ENCODE peak calls at places on chromosomes 12 and 14, in six cellular contexts. C is cardiac muscle cell, V is IMR-90, K is HCEC 1CT, A is skeletal muscle cell, Z is amniotic stem cell. B is an unnamed sample.

GRCh38 chr12:117130806-117131205 is 31.6 kb upstream of the TESC start:
- DNase-seq in V (no peak), C (no peak), Z (no peak), A (no peak), K (no peak), B (no peak)

GRCh38 chr14:76129851-76130576 is 21.7 kb upstream of the GPATCH2L start:
- DNase-seq in C (no peak), K (no peak), V (no peak), A (no peak), Z (no peak), B (no peak)

GRCh38 chr12:113880993-113881392 is 85.1 kb downstream of the RBM19 start:
- DNase-seq in V (no peak), Z (no peak), C (no peak), K (no peak), A (no peak), B (no peak)

GRCh38 chr14:47040490-47040889 is 388.9 kb upstream of the RPL10L start:
- DNase-seq in C (peak; percentile 79), Z (no peak), K (no peak), V (no peak), A (no peak), B (no peak)

GRCh38 chr12:50101663-50102062 is 2.1 kb upstream of the GPD1 start:
- DNase-seq in V (peak; percentile 68), Z (peak; percentile 25), K (peak; percentile 49), A (no peak), C (peak; percentile 58), B (no peak)

GRCh38 chr12:130436741-130437501 is 99.2 kb downstream of the PIWIL1 start:
- DNase-seq in C (no peak), V (no peak), A (no peak), Z (no peak), K (no peak), B (no peak)

GRCh38 chr12:81296556-81297305 is 218.9 kb downstream of the ACSS3 start:
- DNase-seq in K (peak; percentile 73), C (no peak), A (peak; percentile 41), V (peak; percentile 30), Z (no peak), B (no peak)

GRCh38 chr12:56634242-56634836 is 4.2 kb upstream of the BAZ2A start:
- DNase-seq in A (no peak), C (peak; percentile 82), Z (no peak), K (no peak), V (no peak), B (peak; percentile 74)

GRCh38 chr12:54215990-54216579 is 27.3 kb upstream of the SMUG1 start:
- DNase-seq in K (no peak), V (no peak), C (no peak), Z (no peak), A (no peak), B (no peak)

GRCh38 chr14:95787941-95788340 is 74.0 kb upstream of the TCL1A start:
- DNase-seq in A (no peak), C (no peak), Z (no peak), K (no peak), V (no peak), B (no peak)

GRCh38 chr12:109613611-109614455 is 40.2 kb downstream of the MVK start:
- DNase-seq in A (no peak), Z (no peak), V (no peak), C (no peak), K (no peak), B (no peak)

GRCh38 chr12:63387736-63388135 is 236.7 kb upstream of the AVPR1A start:
- DNase-seq in Z (no peak), K (no peak), V (no peak), A (no peak), C (no peak), B (no peak)

GRCh38 chr12:124917841-124918621 is 3.6 kb upstream of the UBC start:
- DNase-seq in V (peak; percentile 21), A (no peak), C (no peak), K (peak; percentile 28), Z (no peak), B (no peak)

GRCh38 chr12:46549527-46550265 is 177.1 kb upstream of the SLC38A2 start:
- DNase-seq in C (no peak), A (peak; percentile 91), V (peak; percentile 97), Z (peak; percentile 69), K (peak; percentile 95), B (no peak)

GRCh38 chr12:68089101-68089500 is 70.4 kb downstream of the IFNG start:
- DNase-seq in K (no peak), C (no peak), A (no peak), Z (no peak), V (no peak), B (no peak)

GRCh38 chr12:91205791-91206190 is 23.2 kb upstream of the DCN start:
- DNase-seq in V (no peak), C (no peak), A (no peak), K (peak; percentile 21), Z (no peak), B (no peak)